ENCODE peak calls at places on chromosomes 7 and 10, in eight cellular contexts. E, Y, P, U, Q, F, N and B are unnamed samples.

GRCh38 chr7:43758861-43759683 is 592 bp downstream of the BLVRA start:
- DNase-seq in P (no peak), E (peak), F (peak), Y (peak), Q (peak), N (peak), U (peak), B (peak)

GRCh38 chr10:120598377-120598776 is 141.3 kb downstream of the PLPP4 start:
- DNase-seq in Y (no peak), F (no peak), P (no peak), U (no peak), N (no peak), Q (no peak), E (no peak), B (no peak)

GRCh38 chr10:122010405-122011050 is 21.6 kb downstream of the TACC2 start:
- DNase-seq in Y (no peak), E (no peak), U (no peak), Q (no peak), N (no peak), F (peak), P (no peak), B (no peak)

GRCh38 chr10:77812741-77813140 is 113.8 kb downstream of the DLG5 start:
- DNase-seq in E (no peak), Y (no peak), N (no peak), U (no peak), Q (no peak), F (no peak), P (no peak), B (no peak)

GRCh38 chr7:964401-965231 is 10.1 kb upstream of the ADAP1 start:
- DNase-seq in P (no peak), Y (peak), F (peak), E (no peak), Q (no peak), U (no peak), N (no peak), B (no peak)

GRCh38 chr10:118571123-118571522 is 24.3 kb downstream of the PRLHR start:
- DNase-seq in U (no peak), Y (peak), P (no peak), N (no peak), E (no peak), Q (no peak), F (peak), B (no peak)

GRCh38 chr10:30709229-30709628 is 79.7 kb upstream of the LYZL2 start:
- DNase-seq in E (no peak), Q (peak), P (no peak), N (no peak), Y (no peak), F (no peak), U (no peak), B (no peak)

GRCh38 chr10:131082991-131083465 is 228.5 kb downstream of the TCERG1L start:
- DNase-seq in E (no peak), N (no peak), U (no peak), F (no peak), P (no peak), Y (no peak), Q (peak), B (no peak)

GRCh38 chr10:34299105-34299611 is 515.9 kb downstream of the PARD3 start:
- DNase-seq in F (peak), N (no peak), Q (no peak), E (no peak), U (no peak), P (no peak), Y (no peak), B (peak)

GRCh38 chr10:121159670-121160069 is 308.5 kb downstream of the WDR11 start:
- DNase-seq in Q (no peak), E (no peak), P (no peak), F (no peak), N (no peak), U (no peak), Y (no peak), B (no peak)

GRCh38 chr7:42315096-42315495 is 78.1 kb upstream of the GLI3 start:
- DNase-seq in N (no peak), Y (no peak), P (no peak), U (no peak), Q (no peak), F (peak), E (no peak), B (no peak)

GRCh38 chr10:103716206-103717160 is 138.9 kb downstream of the SH3PXD2A start:
- DNase-seq in E (no peak), F (no peak), P (no peak), U (no peak), Y (no peak), N (no peak), Q (no peak), B (no peak)

GRCh38 chr10:94240901-94241300 is 121.8 kb downstream of the NOC3L start:
- DNase-seq in U (no peak), Y (no peak), P (no peak), F (no peak), Q (no peak), E (no peak), N (no peak), B (no peak)

GRCh38 chr10:61623101-61623500 is 39.6 kb upstream of the CABCOCO1 start:
- DNase-seq in Q (no peak), P (no peak), U (no peak), E (no peak), Y (no peak), F (no peak), N (no peak), B (no peak)

GRCh38 chr7:8125680-8126444 is 136.1 kb downstream of the ICA1 start:
- DNase-seq in N (no peak), U (peak), Y (no peak), F (no peak), E (peak), P (no peak), Q (peak), B (no peak)

GRCh38 chr10:124992462-124993344 is 50.8 kb downstream of the ZRANB1 start:
- DNase-seq in U (peak), F (peak), Y (peak), E (no peak), Q (peak), P (no peak), N (no peak), B (peak)

GRCh38 chr10:123443924-123444323 is 222.2 kb upstream of the GPR26 start:
- DNase-seq in Y (no peak), P (no peak), U (no peak), Q (no peak), F (no peak), N (no peak), E (no peak), B (no peak)

GRCh38 chr10:129541208-129541607 is 74.2 kb downstream of the MGMT start:
- DNase-seq in P (no peak), N (no peak), Q (no peak), Y (no peak), E (no peak), U (no peak), F (peak), B (no peak)

GRCh38 chr10:121481222-121481621 is 117.0 kb downstream of the FGFR2 start:
- DNase-seq in N (no peak), E (no peak), U (no peak), Y (no peak), P (no peak), Q (no peak), F (no peak), B (no peak)

GRCh38 chr7:157139142-157140117 is 704 bp downstream of the UBE3C start:
- DNase-seq in U (peak), Y (peak), P (no peak), Q (peak), E (peak), F (peak), N (peak), B (peak)

GRCh38 chr10:97385565-97385964 is 15.6 kb downstream of the RRP12 start:
- DNase-seq in F (no peak), P (no peak), U (no peak), Q (no peak), E (no peak), N (no peak), Y (no peak), B (no peak)

GRCh38 chr7:98242934-98243333 is 9.1 kb downstream of the TECPR1 start:
- DNase-seq in E (no peak), P (no peak), U (no peak), F (no peak), N (no peak), Y (no peak), Q (no peak), B (no peak)

GRCh38 chr7:40221836-40222235 is 87.0 kb downstream of the SUGCT start:
- DNase-seq in Y (no peak), P (no peak), E (no peak), Q (no peak), U (no peak), F (peak), N (no peak), B (peak)